ENCODE peak calls at places on chromosomes 7 and 10, in nine cellular contexts. B is CD8-positive, alpha-beta memory T cell; R is sigmoid colon; T is body of pancreas; K is esophagus squamous epithelium; E is ascending aorta; D is naive thymus-derived CD4-positive, alpha-beta T cell; L is SJSA1; N is psoas muscle. O is an unnamed sample.

GRCh38 chr10:3472705-3473078 is 300.1 kb upstream of the PITRM1 start:
- DNase-seq in T (no peak), E (no peak), D (no peak), N (no peak), L (no peak), R (no peak), K (no peak), B (no peak), O (no peak)

GRCh38 chr10:91050371-91051034 is 129.6 kb upstream of the ANKRD1 start:
- DNase-seq in T (no peak), L (no peak), E (no peak), B (no peak), N (no peak), D (no peak), K (no peak), R (no peak), O (no peak)

GRCh38 chr10:24974978-24975377 is 22.6 kb upstream of the PRTFDC1 start:
- DNase-seq in T (peak; percentile 30), B (no peak), R (peak; percentile 74), L (no peak), E (peak; percentile 62), K (no peak), N (peak; percentile 42), D (no peak), O (no peak)

GRCh38 chr7:137931823-137932222 is 70.1 kb downstream of the CREB3L2 start:
- DNase-seq in T (no peak), E (no peak), R (no peak), L (no peak), D (no peak), N (no peak), B (no peak), K (no peak), O (no peak)

GRCh38 chr10:17607603-17608332 is 9.4 kb downstream of the HACD1 start:
- DNase-seq in K (no peak), T (no peak), L (no peak), B (peak; percentile 42), N (no peak), D (peak; percentile 56), R (no peak), E (no peak), O (peak; percentile 74)

GRCh38 chr7:110130669-110131068 is 960.3 kb upstream of the LRRN3 start:
- DNase-seq in T (no peak), R (no peak), B (no peak), N (no peak), K (no peak), L (no peak), E (no peak), D (no peak), O (no peak)

GRCh38 chr10:93710333-93710909 is 8.0 kb upstream of the FRA10AC1 start:
- DNase-seq in L (no peak), T (no peak), N (no peak), E (no peak), R (no peak), D (no peak), B (no peak), K (no peak), O (no peak)

GRCh38 chr10:112792487-112793196 is 157.4 kb upstream of the TCF7L2 start:
- DNase-seq in B (no peak), E (peak; percentile 84), K (no peak), T (peak; percentile 38), R (peak; percentile 86), L (no peak), N (peak; percentile 57), D (no peak), O (no peak)

GRCh38 chr10:6006991-6007390 is 29.6 kb upstream of the IL15RA start:
- DNase-seq in T (no peak), D (no peak), K (no peak), B (no peak), R (no peak), E (no peak), L (no peak), N (no peak), O (no peak)

GRCh38 chr7:138962561-138963270 is 18.5 kb downstream of the KIAA1549 start:
- DNase-seq in E (no peak), B (no peak), K (no peak), L (no peak), N (no peak), T (peak; percentile 52), D (no peak), R (no peak), O (no peak)

GRCh38 chr10:16565604-16566003 is 43.9 kb upstream of the C1QL3 start:
- DNase-seq in K (no peak), N (no peak), D (no peak), B (no peak), T (no peak), E (no peak), R (no peak), L (no peak), O (no peak)

GRCh38 chr7:41003031-41003925 is 699.6 kb downstream of the INHBA start:
- DNase-seq in E (no peak), D (no peak), T (peak; percentile 48), L (no peak), K (no peak), N (peak; percentile 34), B (no peak), R (no peak), O (peak; percentile 36)

GRCh38 chr7:67022501-67022900 is 25.9 kb downstream of the TYW1 start:
- DNase-seq in E (no peak), D (no peak), R (no peak), B (no peak), T (no peak), L (no peak), N (no peak), K (no peak), O (no peak)

GRCh38 chr7:1028775-1029636 is 15.3 kb upstream of the GPR146 start:
- DNase-seq in R (peak; percentile 96), D (no peak), K (peak; percentile 35), B (peak; percentile 28), N (peak; percentile 84), T (peak; percentile 86), E (peak; percentile 94), L (peak; percentile 90), O (peak; percentile 47)

GRCh38 chr7:89023146-89023545 is 227.6 kb upstream of the TEX47 start:
- DNase-seq in N (no peak), T (no peak), K (no peak), R (no peak), B (no peak), E (no peak), D (no peak), L (no peak), O (no peak)

GRCh38 chr7:38840736-38841460 is 68.1 kb downstream of the VPS41 start:
- DNase-seq in R (no peak), B (no peak), N (no peak), T (no peak), D (no peak), E (no peak), L (no peak), K (no peak), O (no peak)

GRCh38 chr7:140059288-140060242 is 3.2 kb downstream of the PARP12 start:
- DNase-seq in D (peak; percentile 25), N (peak; percentile 36), E (peak; percentile 89), L (peak; percentile 88), T (peak; percentile 93), R (no peak), B (no peak), K (no peak), O (peak; percentile 28)

GRCh38 chr10:13891542-13892431 is 305.0 kb downstream of the PRPF18 start:
- DNase-seq in D (peak; percentile 7), B (no peak), E (peak; percentile 70), L (no peak), R (no peak), K (no peak), T (peak; percentile 45), N (no peak), O (no peak)

GRCh38 chr10:32038777-32039176 is 17.4 kb downstream of the KIF5B start:
- DNase-seq in N (no peak), E (no peak), T (no peak), B (no peak), D (no peak), L (no peak), K (no peak), R (no peak), O (no peak)
- H3K36me3 ChIP-seq in N (peaks cover 60% of the 10 kb centered on the region), E (peaks cover 51% of the 10 kb centered on the region), T (peaks cover 32% of the 10 kb centered on the region), B (peaks cover 40% of the 10 kb centered on the region), D (peaks cover 14% of the 10 kb centered on the region), L (peaks cover 96% of the 10 kb centered on the region), K (peaks cover 17% of the 10 kb centered on the region), R (peaks cover 30% of the 10 kb centered on the region), O (peaks cover 67% of the 10 kb centered on the region)

GRCh38 chr7:128309921-128310320 is 33.8 kb downstream of the RBM28 start:
- DNase-seq in K (no peak), T (no peak), D (no peak), R (no peak), B (no peak), N (no peak), L (no peak), E (no peak), O (no peak)
- H3K36me3 ChIP-seq in K (peaks cover 51% of the 10 kb centered on the region), T (peaks cover 37% of the 10 kb centered on the region), D (peaks cover under 1% of the 10 kb centered on the region), R (peaks cover 29% of the 10 kb centered on the region), B (peaks cover 65% of the 10 kb centered on the region), N (peaks cover 100% of the 10 kb centered on the region), L (peaks cover 72% of the 10 kb centered on the region), E (peaks cover 92% of the 10 kb centered on the region), O (peaks cover 78% of the 10 kb centered on the region)

GRCh38 chr7:5528815-5529442 is 105.3 kb upstream of the TNRC18 start:
- DNase-seq in K (no peak), N (no peak), B (no peak), E (no peak), T (no peak), R (peak; percentile 84), L (no peak), D (no peak), O (no peak)
- H3K36me3 ChIP-seq in K (peaks cover 34% of the 10 kb centered on the region), N (peaks cover 41% of the 10 kb centered on the region), B (peaks cover 40% of the 10 kb centered on the region), E (peaks cover 53% of the 10 kb centered on the region), T (peaks cover 21% of the 10 kb centered on the region), R (peaks cover 45% of the 10 kb centered on the region), L (peaks cover 66% of the 10 kb centered on the region), D (peaks cover 27% of the 10 kb centered on the region), O (peaks cover 43% of the 10 kb centered on the region)

GRCh38 chr10:279655-280054 is 144.4 kb downstream of the ZMYND11 start:
- DNase-seq in E (no peak), T (no peak), D (no peak), B (no peak), K (no peak), N (no peak), R (no peak), L (no peak), O (no peak)

GRCh38 chr10:282294-283139 is 147.3 kb downstream of the ZMYND11 start:
- DNase-seq in K (no peak), L (no peak), N (no peak), T (no peak), E (no peak), B (no peak), D (no peak), R (no peak), O (no peak)

GRCh38 chr10:283916-284356 is 148.7 kb downstream of the ZMYND11 start:
- DNase-seq in E (no peak), B (no peak), D (no peak), T (no peak), K (no peak), R (no peak), L (no peak), N (no peak), O (no peak)

GRCh38 chr10:285216-285967 is 150.1 kb downstream of the ZMYND11 start:
- DNase-seq in E (no peak), D (no peak), B (no peak), R (peak; percentile 48), K (no peak), L (no peak), T (peak; percentile 26), N (no peak), O (no peak)

DNA sequence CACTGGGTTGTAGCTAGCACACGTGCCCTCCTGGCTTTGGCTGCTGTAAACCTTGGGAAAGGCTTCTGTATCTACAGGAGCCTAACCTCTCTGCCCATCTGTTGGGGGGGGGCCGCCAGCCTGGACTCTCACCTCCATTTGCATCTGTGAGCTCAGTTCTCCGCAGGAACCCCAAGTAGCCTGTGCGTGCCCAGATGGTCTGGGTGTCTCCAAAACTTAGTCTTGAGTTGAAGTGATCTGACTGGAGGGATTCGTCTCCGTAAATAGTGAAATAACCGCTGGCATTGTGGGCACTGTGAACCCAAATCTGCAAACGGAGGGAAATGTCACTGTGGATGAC is 147.9 kb downstream of the ZMYND11 start:
- DNase-seq in R (no peak), T (no peak), N (no peak), B (no peak), E (no peak), K (no peak), D (no peak), L (no peak), O (no peak)
- H3K36me3 ChIP-seq in R (peaks cover 47% of the 10 kb centered on the region), T (peaks cover 6% of the 10 kb centered on the region), N (peaks cover 95% of the 10 kb centered on the region), B (no peaks in the 10 kb centered on the region), E (peaks cover 80% of the 10 kb centered on the region), K (peaks cover 8% of the 10 kb centered on the region), D (no peaks in the 10 kb centered on the region), L (peaks cover 77% of the 10 kb centered on the region), O (no peaks in the 10 kb centered on the region)